ENCODE peak calls at places on chromosomes 5 and 9, in four cellular contexts. W is A549, T is Peyer's patch, G is H1. U is an unnamed sample. For H3K9me3, the result is how much of the 10 kb centered on the place peaks cover.

GRCh38 chr5:154196955-154197652 is 6.6 kb downstream of the GALNT10 start:
- DNase-seq in W (peak), T (no peak), G (no peak), U (no peak)

GRCh38 chr9:116700279-116700678 is 13.2 kb downstream of the TRIM32 start:
- DNase-seq in W (no peak), T (no peak), G (no peak), U (no peak)

GRCh38 chr5:36600847-36601527 is 5.4 kb upstream of the SLC1A3 start:
- DNase-seq in W (no peak), T (no peak), G (no peak), U (no peak)

GRCh38 chr9:85949591-85950335 is 8.8 kb downstream of the NAA35 start:
- DNase-seq in W (no peak), T (no peak), G (no peak), U (no peak)

GRCh38 chr5:38555354-38556114 is 912 bp downstream of the LIFR start:
- DNase-seq in W (no peak), T (no peak), G (no peak), U (no peak)

GRCh38 chr5:158953929-158954534 is 145.7 kb downstream of the EBF1 start:
- DNase-seq in W (no peak), T (peak), G (no peak), U (no peak)

GRCh38 chr9:138020795-138021182 is 143.2 kb downstream of the CACNA1B start:
- DNase-seq in W (no peak), T (no peak), G (no peak), U (no peak)

GRCh38 chr5:174951151-174951780 is 226.9 kb downstream of the MSX2 start:
- DNase-seq in W (peak), T (no peak), G (peak), U (no peak)

GRCh38 chr5:115586525-115587146 is 15.6 kb downstream of the TICAM2 start:
- DNase-seq in W (peak), T (no peak), G (no peak), U (no peak)

GRCh38 chr5:40480392-40480791 is 199.3 kb upstream of the PTGER4 start:
- DNase-seq in W (no peak), T (no peak), G (no peak), U (no peak)

GRCh38 chr9:114721491-114722362 is 39.7 kb upstream of the TEX48 start:
- DNase-seq in W (peak), T (no peak), G (no peak), U (no peak)

GRCh38 chr9:16535555-16535954 is 334.9 kb downstream of the BNC2 start:
- DNase-seq in W (no peak), T (no peak), G (no peak), U (no peak)

GRCh38 chr9:76592105-76593010 is 133.4 kb downstream of the GCNT1 start:
- DNase-seq in W (no peak), T (no peak), G (peak), U (no peak)

GRCh38 chr9:84744195-84744594 is 74.7 kb downstream of the NTRK2 start:
- DNase-seq in W (no peak), T (no peak), G (no peak), U (no peak)

GRCh38 chr9:100670719-100671118 is 92.8 kb downstream of the CAVIN4 start:
- DNase-seq in W (no peak), T (no peak), G (no peak), U (no peak)

GRCh38 chr9:96160168-96160567 is 141.8 kb downstream of the HSD17B3 start:
- DNase-seq in W (no peak), T (no peak), G (no peak), U (no peak)

GRCh38 chr9:93699650-93700049 is 123.3 kb downstream of the PHF2 start:
- DNase-seq in W (no peak), T (no peak), G (no peak), U (no peak)

GRCh38 chr5:175597718-175598117 is 60.2 kb upstream of the HRH2 start:
- DNase-seq in W (no peak), T (no peak), G (no peak), U (no peak)

GRCh38 chr5:147234825-147235635 is at the start of gene STK32A:
- DNase-seq in W (peak), T (no peak), G (peak), U (peak)

GRCh38 chr5:146193291-146193690 is 10.1 kb upstream of the RBM27 start:
- DNase-seq in W (no peak), T (no peak), G (no peak), U (no peak)

GRCh38 chr5:139845846-139846681 is 50.5 kb downstream of the PSD2 start:
- DNase-seq in W (no peak), T (no peak), G (no peak), U (no peak)

GRCh38 chr9:135698767-135699166 is 514 bp downstream of the SOHLH1 start:
- DNase-seq in W (no peak), T (no peak), G (no peak), U (no peak)

GRCh38 chr5:108016101-108016500 is 345.4 kb upstream of the EFNA5 start:
- DNase-seq in W (no peak), T (no peak), G (no peak), U (no peak)

GRCh38 chr9:134054891-134055811 is 12.7 kb downstream of the BRD3 start:
- DNase-seq in W (no peak), T (no peak), G (no peak), U (peak)

GRCh38 chr9:93020785-93021670 is 37.5 kb upstream of the SUSD3 start:
- DNase-seq in W (no peak), T (no peak), G (no peak), U (no peak)

GRCh38 chr5:38207343-38207742 is 51.0 kb upstream of the EGFLAM start:
- DNase-seq in W (peak), T (no peak), G (no peak), U (no peak)

GRCh38 chr5:142644640-142645361 is 41.1 kb downstream of the FGF1 start:
- DNase-seq in W (peak), T (no peak), G (no peak), U (no peak)

GRCh38 chr5:78719504-78720233 is 71.1 kb upstream of the LHFPL2 start:
- DNase-seq in W (no peak), T (no peak), G (no peak), U (no peak)

GRCh38 chr5:69368458-69369368 is 607 bp downstream of the AK6 start:
- DNase-seq in W (peak), T (no peak), G (no peak), U (no peak)

GRCh38 chr5:163407034-163407652 is 30.3 kb upstream of the CCNG1 start:
- DNase-seq in W (no peak), T (no peak), G (no peak), U (no peak)

GRCh38 chr9:15711531-15712295 is 158.9 kb downstream of the CCDC171 start:
- DNase-seq in W (no peak), T (no peak), G (no peak), U (no peak)

DNA sequence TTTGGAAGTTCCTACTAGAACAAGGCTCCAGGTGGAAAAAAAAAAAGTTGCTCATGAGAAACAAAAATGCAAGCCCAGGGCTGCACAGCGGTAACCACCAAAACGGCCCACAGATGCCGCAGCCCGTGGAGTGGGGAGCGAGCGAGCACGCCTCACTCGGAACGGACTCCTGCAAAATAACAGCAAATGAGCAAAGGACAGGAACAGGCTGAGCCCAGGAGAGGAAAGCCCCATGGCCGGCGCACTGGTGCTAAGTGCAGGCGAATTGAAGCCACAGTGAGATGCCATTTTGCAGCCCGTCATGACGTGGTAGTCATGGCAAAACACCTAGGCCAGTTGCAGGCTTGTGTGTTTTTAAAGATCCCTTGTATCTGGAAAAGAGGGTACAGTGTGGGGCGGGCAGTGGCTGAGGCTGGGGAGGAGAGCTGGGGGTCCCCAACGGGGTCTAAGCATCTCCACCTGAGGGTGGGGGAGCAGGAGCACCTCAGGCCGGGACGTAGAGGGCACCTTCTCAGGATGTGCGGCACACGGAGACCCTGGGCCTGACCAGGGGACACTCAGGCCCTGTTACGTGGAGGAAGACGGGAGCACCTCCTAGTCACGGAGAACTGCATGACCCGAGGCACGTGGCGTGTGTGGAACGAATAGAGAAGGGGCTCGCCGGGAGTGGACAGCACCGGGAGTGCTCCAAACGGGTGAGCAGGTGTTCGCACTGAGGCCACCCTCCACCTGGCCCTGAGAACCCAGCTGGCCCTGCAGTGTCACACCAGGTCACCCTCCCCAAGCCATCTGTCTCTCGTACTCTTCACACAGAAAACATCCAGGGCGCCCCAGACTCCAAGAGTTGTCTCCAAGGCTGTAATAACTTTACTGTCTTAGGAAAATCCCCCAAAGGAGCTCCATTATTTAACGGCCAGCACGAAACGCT is 10.7 kb downstream of the GRM6 start:
- DNase-seq in W (no peak), T (no peak), G (no peak), U (no peak)
- H3K9me3 ChIP-seq in W (under half), T (under half), G (half or more), U (under half)

DNA sequence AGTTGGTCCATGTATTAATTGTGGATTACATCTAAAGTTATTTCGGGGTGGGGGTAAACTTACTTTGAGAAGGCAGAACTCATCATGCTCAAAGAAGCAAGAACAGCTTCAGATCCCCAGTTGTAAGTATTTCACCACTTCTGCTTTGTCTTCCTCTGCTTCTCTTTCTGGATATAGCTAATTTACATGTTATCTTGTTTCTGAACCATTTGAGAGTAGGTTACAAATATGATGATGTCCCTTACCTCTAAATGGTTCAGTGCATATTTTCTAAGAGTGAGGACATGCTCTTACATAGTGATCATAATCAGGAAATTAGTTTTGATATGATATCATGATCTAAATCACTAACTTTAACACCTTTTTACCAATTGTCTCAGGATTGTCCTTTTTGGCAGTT is 11.9 kb downstream of the TRIO start:
- DNase-seq in W (no peak), T (no peak), G (no peak), U (no peak)
- TF ChIP-seq POLR2A in W (no peak), T (no peak), G (no peak), U (no peak)

DNA sequence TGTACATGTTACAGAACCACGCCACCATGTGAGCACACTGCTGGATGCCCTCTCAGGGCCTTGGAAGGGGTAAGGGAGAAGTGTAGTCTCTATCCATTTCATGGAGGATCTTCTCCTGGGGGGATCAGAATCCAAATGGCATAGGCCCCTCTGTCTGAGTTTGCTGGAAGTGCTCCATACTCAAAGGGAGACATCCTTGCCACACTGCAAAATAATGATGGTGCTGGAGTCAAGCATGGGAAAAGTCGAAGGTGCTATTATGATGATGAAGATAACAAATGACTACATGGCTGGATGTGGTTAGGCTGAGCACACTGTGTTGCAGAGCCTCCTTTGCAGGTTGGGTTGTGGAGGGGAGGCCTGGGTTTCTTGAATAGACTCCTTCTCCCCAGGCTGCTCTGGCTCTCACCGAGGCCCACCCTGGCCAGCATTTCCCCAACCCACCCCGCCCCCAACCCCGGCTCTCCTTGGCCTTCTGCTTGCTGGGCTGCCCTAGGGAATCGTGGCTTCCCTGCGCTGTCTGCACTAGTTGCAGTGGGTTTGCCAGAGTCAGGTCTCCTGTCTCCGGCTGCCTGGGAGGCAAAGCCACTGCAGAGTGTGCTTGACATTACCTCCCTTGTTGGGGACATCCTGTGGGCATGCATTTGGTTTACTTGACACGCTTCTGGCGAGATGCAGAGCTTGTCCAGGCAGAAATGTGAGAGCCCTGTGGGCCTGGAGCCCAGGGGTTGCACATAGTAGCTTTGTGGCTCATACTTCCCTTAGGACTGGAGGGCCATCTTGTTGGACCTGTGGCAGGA is 3.0 kb downstream of the MVB12B start:
- DNase-seq in W (no peak), T (no peak), G (no peak), U (no peak)
- H3K27ac ChIP-seq in W (no peak), T (no peak), G (no peak), U (no peak)

GRCh38 chr5:1261643-1262042 is 33.2 kb downstream of the TERT start:
- DNase-seq in W (no peak), T (no peak), G (no peak), U (no peak)
- H3K9me3 ChIP-seq in W (under half), T (under half), G (half or more), U (under half)

DNA sequence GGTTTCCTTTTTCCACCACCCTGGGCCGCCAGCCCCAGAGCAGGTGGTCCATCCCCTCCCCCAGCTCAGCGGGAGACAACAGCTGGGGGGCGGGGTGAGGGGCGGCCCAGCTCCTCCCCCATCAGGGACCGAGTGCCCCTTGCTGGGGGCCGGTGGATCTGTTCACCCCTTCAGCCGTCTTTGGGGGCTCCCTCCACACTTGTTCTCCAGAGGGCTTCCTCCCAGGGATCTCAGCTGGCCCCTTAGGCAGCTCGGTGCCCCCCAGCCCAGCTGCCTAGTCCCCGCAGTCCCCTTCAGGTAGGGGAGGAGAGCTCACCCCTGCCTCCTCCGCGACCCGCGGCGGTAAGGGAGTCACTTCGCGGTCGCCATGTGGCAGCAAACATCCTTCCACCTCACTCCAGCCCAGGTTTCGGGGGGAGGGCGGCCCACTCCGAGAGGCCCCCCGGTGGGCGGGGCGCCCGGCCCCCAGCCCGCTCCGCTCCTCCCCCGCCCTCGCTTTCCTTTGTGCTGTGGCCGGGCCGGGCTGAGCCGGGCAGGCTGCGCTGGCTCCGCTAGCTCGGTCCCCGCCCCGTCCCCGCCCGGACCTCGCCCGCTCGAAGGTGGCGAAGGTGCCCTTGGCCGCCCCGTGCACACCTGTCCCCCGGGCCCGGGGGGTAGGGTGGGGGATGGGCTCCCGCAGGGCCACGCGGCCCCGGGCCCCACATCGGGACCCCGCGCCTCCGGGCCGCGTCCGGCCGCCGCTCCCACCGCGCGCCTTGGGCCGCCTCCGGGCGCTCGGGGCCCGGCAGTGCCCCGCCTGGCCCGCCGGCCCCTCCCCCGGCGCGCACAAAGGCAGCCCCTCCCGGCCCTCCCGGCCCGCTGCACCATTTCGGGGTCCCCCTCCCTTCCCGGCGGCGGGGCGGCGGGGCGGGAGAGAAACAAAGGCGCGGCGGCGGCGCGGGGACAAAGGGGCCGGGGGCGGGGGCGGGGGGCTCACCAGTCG is 683 bp downstream of the DBN1 start:
- DNase-seq in W (no peak), T (peak), G (no peak), U (no peak)
- TF ChIP-seq POLR2A in W (no peak), T (no peak), G (peak), U (no peak)

DNA sequence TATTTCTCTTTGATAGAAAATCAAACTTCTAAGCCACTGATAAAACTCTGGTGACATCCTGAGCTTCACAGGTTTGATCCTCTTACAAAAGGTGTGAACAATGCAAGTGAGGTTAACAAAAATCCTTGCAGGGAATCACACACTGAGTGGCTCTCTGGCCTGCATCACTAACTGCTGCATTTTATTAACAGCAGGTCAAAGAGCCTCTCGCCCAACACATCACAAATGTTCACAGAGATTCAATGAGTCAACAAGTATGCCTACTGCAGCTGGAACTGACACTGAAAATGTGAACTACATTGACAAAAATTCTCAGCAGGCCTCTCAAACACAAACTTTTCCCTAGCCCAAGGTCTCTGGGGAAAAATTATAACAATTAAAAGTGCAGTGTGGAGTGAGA is 122.3 kb downstream of the SEMA5A start:
- DNase-seq in W (no peak), T (no peak), G (no peak), U (no peak)
- H3K27ac ChIP-seq in W (no peak), T (no peak), G (no peak), U (no peak)

U was measured in suprapubic skin.